ENCODE peak calls at places on chromosomes 12 and 14, in ten cellular contexts. H is HT1080, I is tibial artery, B is aorta, M is NCI-H345, F is esophagus squamous epithelium, T is Karpas-422, D is nucleus accumbens, P is PC-3, W is RPMI8226. X is an unnamed sample.

GRCh38 chr12:57504033-57504432 is 16.2 kb downstream of the MARS1 start:
- DNase-seq in M (no peak), B (no peak), T (no peak), W (no peak), P (no peak), D (no peak), F (no peak), I (no peak), H (no peak), X (no peak)

GRCh38 chr12:56315256-56315625 is 547 bp downstream of the CNPY2 start:
- DNase-seq in W (peak), M (no peak), P (no peak), H (no peak), F (no peak), B (no peak), T (peak), I (no peak), D (peak), X (peak)

GRCh38 chr12:98456583-98457573 is 58.5 kb upstream of the TMPO start:
- DNase-seq in D (no peak), I (peak), M (no peak), T (no peak), B (peak), P (no peak), F (no peak), W (no peak), H (no peak), X (peak)

GRCh38 chr12:104063712-104064030 is 660 bp upstream of the HCFC2 start:
- DNase-seq in T (no peak), M (no peak), I (no peak), D (no peak), H (no peak), F (no peak), P (no peak), W (peak), B (no peak), X (no peak)

GRCh38 chr14:95685978-95686922 is at the start of gene TCL1B:
- DNase-seq in B (no peak), F (no peak), I (no peak), T (no peak), P (no peak), W (no peak), M (no peak), H (no peak), D (no peak), X (no peak)

GRCh38 chr12:74401035-74401434 is 136.6 kb upstream of the ATXN7L3B start:
- DNase-seq in P (peak), D (no peak), T (no peak), M (no peak), F (no peak), H (no peak), I (no peak), B (no peak), W (no peak), X (no peak)

GRCh38 chr12:49555631-49556390 is 12.1 kb downstream of the MCRS1 start:
- DNase-seq in I (no peak), T (no peak), B (peak), M (no peak), D (no peak), W (no peak), P (no peak), H (no peak), F (no peak), X (no peak)

GRCh38 chr12:95225645-95226212 is 8.1 kb downstream of the VEZT start:
- DNase-seq in M (no peak), T (no peak), D (no peak), I (no peak), P (no peak), H (no peak), F (no peak), W (no peak), B (no peak), X (no peak)

GRCh38 chr12:65364021-65364420 is 85.5 kb downstream of the MSRB3 start:
- DNase-seq in W (no peak), I (no peak), H (no peak), F (no peak), P (no peak), M (no peak), T (no peak), B (no peak), D (no peak), X (no peak)

GRCh38 chr14:60175255-60175902 is 10.2 kb upstream of the DHRS7 start:
- DNase-seq in B (no peak), P (peak), H (peak), D (no peak), T (no peak), M (no peak), F (no peak), W (no peak), I (no peak), X (no peak)